ENCODE peak calls at places on chromosomes 6 and 20, in five cellular contexts. G is AG04449, Q is foreskin fibroblast, N is vagina, B is lower leg skin. X is an unnamed sample.

GRCh38 chr6:81969814-81970213 is 217.3 kb upstream of the TENT5A start:
- DNase-seq in N (no peak), G (no peak), B (no peak), Q (no peak), X (no peak)

GRCh38 chr6:21992178-21992967 is 304.5 kb downstream of the PRL start:
- DNase-seq in B (no peak), N (no peak), G (no peak), Q (peak; percentile 77), X (peak; percentile 35)

GRCh38 chr6:28772480-28773381 is 151.1 kb downstream of the TRIM27 start:
- DNase-seq in N (no peak), G (no peak), B (no peak), Q (no peak), X (no peak)

GRCh38 chr20:9306521-9306920 is 207.9 kb upstream of the LAMP5 start:
- DNase-seq in N (no peak), Q (peak; percentile 91), B (peak; percentile 18), G (peak; percentile 80), X (no peak)

GRCh38 chr6:87700729-87701675 is 1.0 kb downstream of the AKIRIN2 start:
- DNase-seq in G (no peak), Q (peak; percentile 91), N (no peak), B (no peak), X (no peak)

GRCh38 chr6:156190270-156190669 is 586.9 kb upstream of the ARID1B start:
- DNase-seq in B (no peak), Q (no peak), N (no peak), G (no peak), X (no peak)

GRCh38 chr6:139713416-139713815 is 339.0 kb upstream of the CITED2 start:
- DNase-seq in Q (no peak), B (no peak), N (no peak), G (no peak), X (no peak)

GRCh38 chr20:4604580-4604979 is 117.1 kb upstream of the PRND start:
- DNase-seq in N (no peak), Q (peak; percentile 62), G (no peak), B (no peak), X (no peak)

GRCh38 chr6:30898750-30899360 is 9.2 kb upstream of the GTF2H4 start:
- DNase-seq in G (no peak), B (no peak), N (no peak), Q (no peak), X (no peak)

GRCh38 chr6:149082320-149082719 is 235.2 kb upstream of the TAB2 start:
- DNase-seq in B (peak; percentile 74), G (no peak), N (no peak), Q (peak; percentile 87), X (no peak)

GRCh38 chr6:39218868-39219567 is 10.3 kb downstream of the KCNK5 start:
- DNase-seq in N (no peak), Q (no peak), B (no peak), G (no peak), X (no peak)

GRCh38 chr6:20234136-20234535 is 21.9 kb upstream of the MBOAT1 start:
- DNase-seq in B (no peak), Q (peak; percentile 16), G (no peak), N (no peak), X (no peak)

GRCh38 chr6:16239090-16239797 is 857 bp downstream of the GMPR start:
- DNase-seq in B (no peak), Q (peak; percentile 66), N (no peak), G (no peak), X (no peak)

GRCh38 chr20:2224246-2224645 is 71.6 kb upstream of the TGM3 start:
- DNase-seq in G (no peak), B (no peak), Q (peak; percentile 79), N (no peak), X (no peak)

GRCh38 chr20:20606046-20606445 is 106.4 kb downstream of the RALGAPA2 start:
- DNase-seq in B (no peak), G (no peak), Q (no peak), N (no peak), X (no peak)

GRCh38 chr6:167558213-167558869 is 233.5 kb downstream of the TTLL2 start:
- DNase-seq in Q (no peak), G (no peak), N (no peak), B (peak; percentile 10), X (no peak)

GRCh38 chr6:4449409-4449808 is 314.0 kb upstream of the ECI2 start:
- DNase-seq in G (no peak), B (no peak), Q (no peak), N (no peak), X (no peak)

GRCh38 chr6:4451101-4451500 is 315.7 kb upstream of the ECI2 start:
- DNase-seq in B (no peak), Q (no peak), G (peak; percentile 29), N (no peak), X (no peak)

GRCh38 chr6:4447646-4448315 is 312.4 kb upstream of the ECI2 start:
- DNase-seq in N (no peak), Q (no peak), B (no peak), G (no peak), X (no peak)

GRCh38 chr6:4450237-4450636 is 314.9 kb upstream of the ECI2 start:
- DNase-seq in G (no peak), B (no peak), N (no peak), Q (no peak), X (no peak)

DNA sequence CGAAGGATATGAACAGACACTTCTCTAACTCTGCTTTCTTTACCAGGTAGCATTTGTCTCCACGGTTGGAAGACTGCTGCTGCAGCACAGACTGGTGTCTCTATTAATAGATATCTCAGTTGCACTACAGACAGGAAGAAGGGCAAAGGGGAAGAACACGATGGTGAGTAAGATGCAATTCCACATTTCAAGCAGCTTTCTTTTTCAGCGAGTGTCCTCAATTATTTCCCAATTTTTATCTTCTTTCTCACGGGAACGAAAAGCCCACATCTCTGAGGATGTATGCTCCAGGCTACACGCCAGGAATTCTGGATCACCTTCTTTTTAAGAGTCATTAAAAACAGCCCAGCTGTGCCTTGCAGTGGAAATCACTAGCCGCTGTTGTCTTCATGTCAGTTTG is 311.6 kb upstream of the ECI2 start:
- DNase-seq in N (no peak), G (peak; percentile 23), Q (no peak), B (no peak), X (peak; percentile 37)
- H3K4me3 ChIP-seq in N (no peak overlapping the region), G (no peak overlapping the region), Q (no peak overlapping the region), B (no peak overlapping the region), X (no peak overlapping the region)

GRCh38 chr6:67886036-67886707 is 748.9 kb upstream of the ADGRB3 start:
- DNase-seq in B (no peak), N (no peak), Q (no peak), G (no peak), X (no peak)

GRCh38 chr6:67883500-67884366 is 751.3 kb upstream of the ADGRB3 start:
- DNase-seq in N (no peak), Q (no peak), G (no peak), B (no peak), X (no peak)

GRCh38 chr6:67882436-67883311 is 752.4 kb upstream of the ADGRB3 start:
- DNase-seq in G (no peak), Q (no peak), B (no peak), N (no peak), X (no peak)

GRCh38 chr6:67885081-67886033 is 749.7 kb upstream of the ADGRB3 start:
- DNase-seq in N (no peak), B (no peak), Q (no peak), G (no peak), X (no peak)

GRCh38 chr6:67884442-67884841 is 750.6 kb upstream of the ADGRB3 start:
- DNase-seq in Q (no peak), B (no peak), N (no peak), G (no peak), X (no peak)
- H3K4me3 ChIP-seq in Q (no peak overlapping the region), B (no peak overlapping the region), N (no peak overlapping the region), G (no peak overlapping the region), X (no peak overlapping the region)

GRCh38 chr6:85680388-85680787 is 37.7 kb upstream of the SYNCRIP start:
- DNase-seq in B (no peak), N (no peak), Q (no peak), G (no peak), X (no peak)
- H3K4me3 ChIP-seq in B (no peak overlapping the region), N (no peak overlapping the region), Q (peak overlapping the region; percentile 57), G (peak overlapping the region; percentile 71), X (no peak overlapping the region)

DNA sequence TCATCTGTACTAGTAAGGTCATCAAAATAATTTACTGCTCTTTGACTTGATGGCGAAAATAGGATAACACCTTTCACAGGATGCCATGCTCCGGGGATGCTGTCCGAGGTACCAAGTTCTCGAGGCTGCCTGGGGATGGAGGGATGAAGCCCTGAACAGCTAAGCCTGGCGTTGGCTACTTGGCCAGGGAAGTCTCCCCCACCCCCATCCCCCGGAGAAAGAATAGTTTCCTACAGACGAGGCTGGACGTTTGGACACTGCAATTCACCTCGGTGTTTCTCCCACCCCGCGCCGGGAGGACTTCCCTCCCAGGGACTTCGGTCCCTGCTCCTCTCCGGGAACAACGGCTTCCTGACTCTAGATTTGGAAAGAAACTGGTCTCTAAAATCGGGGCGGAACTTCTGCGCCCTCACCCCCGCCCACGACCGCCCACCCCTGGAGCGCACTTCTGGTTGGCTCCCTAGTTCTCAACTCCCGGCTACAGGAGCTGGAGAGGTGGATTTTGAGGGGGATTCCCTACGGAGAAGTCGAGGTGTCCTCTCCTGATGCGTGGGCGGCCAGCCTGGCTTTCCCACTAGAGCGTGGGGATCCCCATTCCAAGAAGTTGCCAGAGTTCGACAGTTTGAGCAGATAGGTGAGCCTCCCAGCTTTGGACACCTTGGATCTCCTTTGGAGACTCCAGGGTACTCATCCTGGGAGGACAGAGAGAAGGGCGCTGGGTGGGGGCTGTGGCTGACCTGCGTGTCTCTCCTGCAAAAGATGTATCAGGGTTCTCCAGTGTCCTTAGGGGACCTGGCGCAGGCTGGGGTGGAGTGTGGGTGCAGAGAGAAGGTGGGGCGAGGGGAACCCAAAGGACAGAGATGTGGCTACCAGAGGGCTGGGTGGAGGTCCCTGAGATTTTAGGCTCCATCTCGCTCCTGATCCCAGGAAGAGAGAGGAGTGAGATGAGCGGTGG is 1.1 kb downstream of the PCSK2 start:
- DNase-seq in Q (peak; percentile 8), N (no peak), B (no peak), G (no peak), X (no peak)
- H3K4me3 ChIP-seq in Q (no peak overlapping the region), N (no peak overlapping the region), B (no peak overlapping the region), G (no peak overlapping the region), X (no peak overlapping the region)

DNA sequence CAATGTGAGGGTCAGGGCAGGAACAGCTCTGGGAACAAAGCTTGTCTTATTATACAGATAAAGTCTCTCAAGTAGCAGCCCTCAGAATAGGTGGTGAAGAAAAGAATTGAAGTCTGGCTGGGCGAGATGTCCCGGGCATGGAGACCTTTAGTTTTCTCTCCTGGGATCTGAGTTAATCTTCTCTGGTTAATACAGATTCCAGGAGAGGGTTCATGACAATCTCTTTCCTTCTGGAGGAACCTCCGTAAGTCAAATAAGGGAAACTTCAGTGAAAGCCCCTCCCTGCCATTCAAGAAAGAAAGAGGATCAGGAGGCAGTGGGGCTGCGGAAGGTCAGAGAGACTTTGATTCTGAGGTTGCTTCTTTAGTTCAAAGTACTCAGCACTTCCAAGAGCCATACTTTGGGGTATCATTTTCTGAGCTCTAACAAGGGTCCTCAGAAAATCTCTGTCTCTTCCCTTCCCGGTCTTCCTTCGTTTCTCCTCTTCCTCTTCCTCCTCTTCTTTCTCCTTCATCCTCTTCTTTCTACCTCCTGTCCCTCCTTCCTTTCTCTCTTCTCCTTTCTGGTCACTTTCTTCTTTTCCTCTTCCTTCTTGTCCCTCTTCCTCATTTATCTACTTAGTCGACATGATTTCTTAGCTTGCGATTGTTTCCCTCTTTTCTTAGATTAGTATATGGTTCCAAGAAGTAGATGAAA is 4.6 kb upstream of the ZNF184 start:
- DNase-seq in G (no peak), B (no peak), N (no peak), Q (no peak), X (no peak)
- H3K4me3 ChIP-seq in G (peak overlapping the region; percentile 81), B (no peak overlapping the region), N (peak overlapping the region; percentile 73), Q (peak overlapping the region; percentile 80), X (no peak overlapping the region)

X was measured in BJ.